ENCODE peak calls at places on chromosomes 3 and 15, in eight cellular contexts. S is stomach, C is transverse colon, V is suprapubic skin, I is SK-N-SH, R is sigmoid colon, Z is HepG2, G is H1. L is an unnamed sample.
A peak's percentile ranks its signal among the peaks of the same experiment; 100 is the strongest.

GRCh38 chr3:190117995-190118394 is 2.7 kb downstream of the P3H2 start:
- DNase-seq in G (no peak), Z (no peak), R (no peak), I (no peak), C (no peak), V (no peak), S (no peak), L (no peak)

GRCh38 chr15:78272776-78273175 is 8.4 kb downstream of the DNAJA4 start:
- DNase-seq in C (no peak), R (no peak), S (no peak), Z (no peak), I (no peak), V (no peak), G (no peak), L (no peak)

GRCh38 chr3:141289228-141289772 is 57.7 kb downstream of the PXYLP1 start:
- DNase-seq in C (no peak), I (no peak), R (no peak), V (no peak), G (no peak), Z (no peak), S (no peak), L (no peak)

GRCh38 chr15:79007066-79007465 is 62.2 kb upstream of the CTSH start:
- DNase-seq in S (peak; percentile 63), I (peak; percentile 45), V (no peak), R (no peak), Z (peak; percentile 75), C (peak; percentile 53), G (peak; percentile 44), L (no peak)

GRCh38 chr3:54045416-54045815 is 76.9 kb upstream of the CACNA2D3 start:
- DNase-seq in V (no peak), S (no peak), R (no peak), Z (peak; percentile 6), C (no peak), G (no peak), I (no peak), L (no peak)

GRCh38 chr3:136949708-136950107 is 8.1 kb upstream of the IL20RB start:
- DNase-seq in V (no peak), S (no peak), R (no peak), Z (no peak), G (no peak), C (no peak), I (no peak), L (no peak)

GRCh38 chr3:159252772-159253384 is 451.0 kb downstream of the MFSD1 start:
- DNase-seq in I (peak; percentile 36), V (no peak), Z (peak; percentile 10), G (no peak), R (no peak), S (no peak), C (no peak), L (no peak)

GRCh38 chr3:15345051-15345607 is 12.7 kb upstream of the SH3BP5 start:
- DNase-seq in V (no peak), R (no peak), Z (no peak), C (peak; percentile 56), G (no peak), I (no peak), S (no peak), L (no peak)

GRCh38 chr15:66356359-66357236 is at the start of gene TIPIN:
- DNase-seq in R (peak; percentile 98), Z (peak; percentile 90), I (peak; percentile 93), C (peak; percentile 98), V (peak; percentile 97), G (peak; percentile 84), S (peak; percentile 97), L (peak; percentile 98)

GRCh38 chr3:157180262-157180661 is 20.3 kb upstream of the CCNL1 start:
- DNase-seq in Z (no peak), R (no peak), C (no peak), S (no peak), I (no peak), V (no peak), G (no peak), L (no peak)

GRCh38 chr3:9301091-9301490 is 51.6 kb upstream of the SRGAP3 start:
- DNase-seq in R (no peak), V (no peak), C (no peak), G (no peak), Z (no peak), S (no peak), I (no peak), L (no peak)

DNA sequence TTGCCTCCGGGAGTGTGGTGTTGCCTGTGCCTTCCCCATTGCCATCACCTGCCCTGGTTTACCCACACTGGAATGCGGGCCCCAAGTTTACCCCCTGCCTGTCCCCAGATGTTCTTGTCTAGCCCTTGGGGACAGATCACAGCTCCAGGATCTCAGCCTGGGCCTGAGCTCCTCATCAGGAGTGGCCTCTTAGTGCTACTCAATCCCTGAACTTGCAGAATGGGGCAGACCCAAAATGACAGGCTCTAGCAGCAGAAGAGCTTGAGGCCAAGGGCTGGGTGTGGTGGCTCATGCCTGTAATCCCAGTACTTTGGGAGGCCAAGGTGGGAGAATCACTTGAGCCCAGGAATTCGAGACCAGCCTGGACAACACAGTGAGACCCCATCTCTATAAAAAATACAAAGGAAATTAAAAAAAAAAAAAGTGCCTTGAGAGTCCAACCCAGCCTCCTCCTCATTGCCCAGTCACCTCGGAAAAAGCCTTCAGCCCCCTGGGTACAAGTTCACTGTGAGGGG is 3.8 kb downstream of the CHAC1 start:
- DNase-seq in G (no peak), V (no peak), R (no peak), S (no peak), C (no peak), Z (no peak), I (no peak), L (no peak)
- H3K27ac ChIP-seq in G (no peak overlapping the region), V (no peak overlapping the region), R (peak overlapping the region; percentile 86), S (peak overlapping the region; percentile 70), C (peak overlapping the region; percentile 59), Z (no peak overlapping the region), I (no peak overlapping the region), L (no peak overlapping the region)

DNA sequence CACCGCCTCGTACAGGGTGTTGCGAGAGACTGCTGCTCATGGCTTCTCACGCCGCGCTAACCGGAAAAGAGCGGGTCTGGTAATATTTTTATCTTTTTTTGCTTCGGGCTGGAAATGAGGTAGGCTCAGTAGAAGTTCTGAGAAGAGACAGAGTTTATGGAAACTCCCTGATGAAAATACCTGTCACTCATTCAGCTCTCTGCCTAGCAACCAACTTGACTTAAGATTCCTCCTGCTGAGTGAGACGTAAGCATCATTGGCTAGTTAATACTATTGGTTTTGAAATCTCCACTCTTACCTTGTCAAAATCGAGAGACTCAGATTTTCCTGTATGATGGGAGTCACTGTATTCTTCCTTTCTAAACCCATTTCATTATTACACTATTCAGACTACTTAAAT is 181.7 kb downstream of the PTPRG start:
- DNase-seq in S (no peak), R (no peak), I (no peak), V (no peak), G (no peak), C (no peak), Z (no peak), L (no peak)
- TF ChIP-seq POLR2AphosphoS5 in S (no peak), R (no peak), I (no peak), V (no peak), G (no peak), C (no peak), Z (no peak), L (no peak)

GRCh38 chr3:10500717-10501663 is 4.4 kb downstream of the ATP2B2 start:
- DNase-seq in C (no peak), I (no peak), Z (peak; percentile 23), G (no peak), S (no peak), V (no peak), R (no peak), L (no peak)
- TF ChIP-seq EP300 in C (no peak), I (no peak), Z (no peak), G (no peak), S (no peak), V (no peak), R (no peak), L (no peak)

GRCh38 chr15:64808785-64809453 is 16.5 kb downstream of the PIF1 start:
- DNase-seq in V (no peak), R (no peak), S (no peak), C (no peak), Z (no peak), I (peak; percentile 7), G (peak; percentile 88), L (no peak)
- H3K27ac ChIP-seq in V (no peak overlapping the region), R (peak overlapping the region; percentile 91), S (peak overlapping the region; percentile 85), C (peak overlapping the region; percentile 68), Z (no peak overlapping the region), I (no peak overlapping the region), G (peak overlapping the region; percentile 95), L (no peak overlapping the region)